ENCODE peak calls at places on chromosome 16, in four cellular contexts. One of them, this sample, is unnamed.

GRCh38 chr16:87957296-87958069 is 6.2 kb downstream of the BANP start:
- DNase-seq in amygdala: no peak
- DNase-seq in neural progenitor cell: no peak
- DNase-seq in AG09319: no peak
- DNase-seq in this sample: no peak

GRCh38 chr16:50152386-50152806 is 710 bp upstream of the TENT4B start:
- DNase-seq in AG09319: no peak
- DNase-seq in amygdala: peak; percentile 63
- DNase-seq in neural progenitor cell: no peak
- DNase-seq in this sample: no peak

GRCh38 chr16:17773698-17774101 is 302.9 kb upstream of the XYLT1 start:
- DNase-seq in neural progenitor cell: peak; percentile 11
- DNase-seq in amygdala: peak; percentile 23
- DNase-seq in AG09319: peak; percentile 1
- DNase-seq in this sample: no peak

GRCh38 chr16:78684655-78685400 is 585.4 kb downstream of the WWOX start:
- DNase-seq in AG09319: no peak
- DNase-seq in amygdala: no peak
- DNase-seq in neural progenitor cell: no peak
- DNase-seq in this sample: no peak

GRCh38 chr16:12090162-12090552 is 113.6 kb downstream of the SNX29 start:
- DNase-seq in AG09319: no peak
- DNase-seq in neural progenitor cell: peak; percentile 26
- DNase-seq in amygdala: no peak
- DNase-seq in this sample: peak; percentile 30

GRCh38 chr16:72639494-72639893 is 408.4 kb downstream of the ZFHX3 start:
- DNase-seq in AG09319: no peak
- DNase-seq in neural progenitor cell: no peak
- DNase-seq in amygdala: no peak
- DNase-seq in this sample: no peak

GRCh38 chr16:35636831-35637230 is 2177.4 kb downstream of the TP53TG3F start:
- DNase-seq in neural progenitor cell: no peak
- DNase-seq in AG09319: no peak
- DNase-seq in amygdala: no peak
- DNase-seq in this sample: no peak

GRCh38 chr16:760498-761343 is at the start of gene MSLN:
- DNase-seq in neural progenitor cell: no peak
- DNase-seq in amygdala: no peak
- DNase-seq in AG09319: no peak
- DNase-seq in this sample: peak; percentile 88

GRCh38 chr16:30951785-30952184 is 2.9 kb downstream of the ORAI3 start:
- DNase-seq in neural progenitor cell: no peak
- DNase-seq in AG09319: no peak
- DNase-seq in amygdala: no peak
- DNase-seq in this sample: no peak

GRCh38 chr16:714558-715447 is at the start of gene METRN:
- DNase-seq in AG09319: peak; percentile 52
- DNase-seq in amygdala: peak; percentile 91
- DNase-seq in neural progenitor cell: peak; percentile 97
- DNase-seq in this sample: peak; percentile 95

GRCh38 chr16:62872339-62872738 is 836.1 kb upstream of the CDH8 start:
- DNase-seq in AG09319: no peak
- DNase-seq in amygdala: no peak
- DNase-seq in neural progenitor cell: no peak
- DNase-seq in this sample: no peak

GRCh38 chr16:66605177-66605999 is 884 bp downstream of the CMTM3 start:
- DNase-seq in neural progenitor cell: peak; percentile 82
- DNase-seq in amygdala: no peak
- DNase-seq in AG09319: no peak
- DNase-seq in this sample: no peak

GRCh38 chr16:83420206-83420760 is 387.5 kb upstream of the HSBP1 start:
- DNase-seq in AG09319: no peak
- DNase-seq in neural progenitor cell: peak; percentile 74
- DNase-seq in amygdala: no peak
- DNase-seq in this sample: no peak

GRCh38 chr16:29841631-29842030 is 21.4 kb downstream of the MVP start:
- DNase-seq in AG09319: no peak
- DNase-seq in neural progenitor cell: no peak
- DNase-seq in amygdala: no peak
- DNase-seq in this sample: no peak

GRCh38 chr16:583815-584591 is 5.9 kb upstream of the RAB40C start:
- DNase-seq in amygdala: peak; percentile 30
- DNase-seq in neural progenitor cell: no peak
- DNase-seq in AG09319: no peak
- DNase-seq in this sample: no peak

GRCh38 chr16:35516551-35516950 is 2057.1 kb downstream of the TP53TG3F start:
- DNase-seq in AG09319: no peak
- DNase-seq in amygdala: no peak
- DNase-seq in neural progenitor cell: no peak
- DNase-seq in this sample: no peak

GRCh38 chr16:9499921-9500593 is 408.6 kb downstream of the HAPSTR1 start:
- DNase-seq in AG09319: no peak
- DNase-seq in amygdala: no peak
- DNase-seq in neural progenitor cell: peak; percentile 81
- DNase-seq in this sample: no peak

GRCh38 chr16:4850211-4850610 is 2.9 kb downstream of the UBN1 start:
- DNase-seq in neural progenitor cell: no peak
- DNase-seq in AG09319: no peak
- DNase-seq in amygdala: no peak
- DNase-seq in this sample: no peak

GRCh38 chr16:78697426-78697825 is 598.0 kb downstream of the WWOX start:
- DNase-seq in neural progenitor cell: no peak
- DNase-seq in AG09319: no peak
- DNase-seq in amygdala: no peak
- DNase-seq in this sample: no peak

GRCh38 chr16:56801762-56802161 is 63.2 kb upstream of the SLC12A3 start:
- DNase-seq in neural progenitor cell: peak; percentile 75
- DNase-seq in amygdala: no peak
- DNase-seq in AG09319: no peak
- DNase-seq in this sample: no peak

This sample was measured in RWPE2.